ENCODE peak calls at places on chromosomes 5 and 9, in four cellular contexts. Y is gastrocnemius medialis, L is left ventricle myocardium inferior, D is Panc1. M is an unnamed sample. For H3K4me1, the result is how much of the 10 kb centered on the place peaks cover.

GRCh38 chr5:140344683-140345423 is 1.6 kb downstream of the HBEGF start:
- DNase-seq in D (no peak), Y (peak), L (no peak), M (no peak)

GRCh38 chr5:5209101-5209500 is 69.0 kb downstream of the ADAMTS16 start:
- DNase-seq in L (no peak), D (no peak), Y (peak), M (no peak)

GRCh38 chr5:159178978-159179377 is 30.4 kb downstream of the RNF145 start:
- DNase-seq in Y (no peak), L (no peak), D (peak), M (peak)

GRCh38 chr9:15513335-15513734 is 2.6 kb upstream of the PSIP1 start:
- DNase-seq in D (no peak), Y (no peak), L (no peak), M (no peak)

GRCh38 chr5:60526336-60526875 is 173.6 kb downstream of the DEPDC1B start:
- DNase-seq in L (no peak), Y (no peak), D (no peak), M (no peak)

GRCh38 chr9:86633904-86634303 is 279.7 kb upstream of the TUT7 start:
- DNase-seq in L (no peak), Y (no peak), D (no peak), M (no peak)

GRCh38 chr5:56059854-56060253 is 65.1 kb upstream of the IL6ST start:
- DNase-seq in D (no peak), L (no peak), Y (no peak), M (no peak)

GRCh38 chr9:120713257-120714087 is 798 bp downstream of the MEGF9 start:
- DNase-seq in Y (no peak), D (no peak), L (peak), M (peak)

GRCh38 chr5:107778651-107779050 is 107.9 kb upstream of the EFNA5 start:
- DNase-seq in Y (no peak), D (no peak), L (no peak), M (no peak)

GRCh38 chr5:31626156-31626555 is 12.8 kb upstream of the PDZD2 start:
- DNase-seq in D (no peak), Y (no peak), L (peak), M (no peak)

GRCh38 chr9:37030591-37030939 is 3.5 kb downstream of the PAX5 start:
- DNase-seq in Y (no peak), L (no peak), D (no peak), M (no peak)

GRCh38 chr9:37029304-37029775 is 4.7 kb downstream of the PAX5 start:
- DNase-seq in Y (no peak), D (no peak), L (no peak), M (no peak)

GRCh38 chr9:37028425-37029031 is 5.5 kb downstream of the PAX5 start:
- DNase-seq in D (no peak), L (no peak), Y (no peak), M (no peak)

GRCh38 chr9:37031081-37031480 is 3.0 kb downstream of the PAX5 start:
- DNase-seq in Y (no peak), D (no peak), L (no peak), M (no peak)

DNA sequence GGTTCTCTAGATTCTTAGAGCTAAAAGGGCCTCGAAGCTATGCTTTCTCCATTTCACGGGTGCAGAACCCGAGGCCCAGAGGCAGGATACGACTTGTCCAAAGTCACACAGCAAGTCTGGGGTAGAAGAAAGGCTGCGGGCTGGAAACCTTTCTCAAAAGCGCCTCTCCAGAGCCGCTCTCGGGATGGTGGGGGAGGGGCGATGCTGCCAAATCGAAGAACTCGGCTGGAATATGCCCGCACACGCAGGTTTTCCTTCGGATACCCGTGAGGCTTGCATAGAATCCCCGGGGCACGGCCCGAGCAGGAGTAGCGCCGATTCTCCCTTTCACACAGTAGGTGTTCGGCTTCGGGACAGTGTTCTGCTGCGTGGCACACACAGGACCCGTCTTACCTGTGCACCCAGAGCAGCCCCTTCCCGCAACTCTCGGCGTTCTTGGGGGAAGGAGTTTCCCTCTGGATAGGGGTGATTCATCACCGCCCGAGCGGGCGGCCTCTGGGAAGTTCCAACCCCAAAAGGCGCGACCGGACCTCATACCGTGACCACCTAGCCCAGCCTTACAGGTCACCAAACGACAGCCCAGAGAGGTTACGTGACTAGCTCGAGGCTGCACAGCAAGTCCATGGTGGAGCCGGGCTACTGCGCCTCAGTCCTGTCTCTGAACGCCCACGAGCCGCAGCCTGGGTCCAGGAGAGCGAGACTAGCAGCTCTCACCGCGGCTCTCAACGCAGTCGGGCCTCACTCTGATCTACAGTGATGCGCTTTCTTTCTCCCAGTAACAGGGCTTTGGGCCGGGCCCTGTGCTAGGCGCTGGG is 4.1 kb downstream of the PAX5 start:
- DNase-seq in L (no peak), D (no peak), Y (no peak), M (no peak)
- H3K4me1 ChIP-seq in L (half or more), D (under half), Y (under half), M (under half)

GRCh38 chr9:70413427-70413797 is 1.0 kb downstream of the KLF9 start:
- DNase-seq in D (no peak), L (peak), Y (no peak), M (no peak)

GRCh38 chr9:70413798-70414775 is at the start of gene KLF9:
- DNase-seq in L (peak), Y (peak), D (peak), M (peak)

GRCh38 chr9:70411930-70412677 is 2.4 kb downstream of the KLF9 start:
- DNase-seq in L (peak), D (no peak), Y (peak), M (peak)

GRCh38 chr9:70411141-70411929 is 3.1 kb downstream of the KLF9 start:
- DNase-seq in L (peak), Y (peak), D (no peak), M (peak)

DNA sequence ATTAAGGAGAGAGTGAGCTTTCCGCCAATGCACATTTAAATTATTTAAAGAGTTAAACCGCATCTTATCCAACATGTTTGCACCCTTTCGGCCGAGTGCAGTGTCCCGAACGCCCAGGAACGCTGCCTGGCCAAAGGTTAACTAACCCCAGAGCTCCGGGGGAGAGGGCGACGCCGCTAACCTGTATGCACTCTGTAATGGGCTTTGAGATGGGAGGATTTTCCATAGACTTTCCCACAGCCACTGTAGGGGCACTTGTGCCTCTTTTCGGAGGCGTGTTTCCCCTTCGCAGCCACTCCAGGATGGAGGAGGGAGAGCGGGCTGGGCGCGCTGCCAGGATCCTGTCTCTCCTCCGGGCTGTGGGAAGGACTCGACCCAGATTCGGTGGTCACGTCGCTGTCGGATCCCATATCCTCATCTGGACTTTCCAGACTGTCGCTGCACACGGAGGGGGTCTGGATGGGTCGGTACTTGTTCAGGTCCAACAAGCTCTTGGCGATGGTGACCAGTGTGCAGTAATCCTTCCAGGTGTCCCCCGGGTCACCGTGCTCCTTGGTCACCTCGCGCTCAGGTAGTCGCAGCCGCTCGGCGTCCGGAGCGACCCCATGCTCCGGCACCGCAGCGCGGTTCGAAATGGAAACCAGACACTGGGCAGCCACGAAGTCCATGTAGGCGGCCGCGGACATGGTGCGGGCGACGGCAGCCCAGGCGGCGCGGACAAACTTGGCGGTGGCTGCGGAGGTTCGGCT is 1.6 kb downstream of the KLF9 start:
- DNase-seq in D (no peak), Y (peak), L (peak), M (peak)
- H3K4me1 ChIP-seq in D (under half), Y (half or more), L (half or more), M (under half)

GRCh38 chr9:89666364-89666763 is 61.6 kb downstream of the GADD45G start:
- DNase-seq in Y (no peak), L (no peak), D (no peak), M (no peak)
- H3K4me1 ChIP-seq in Y (under half), L (under half), D (under half), M (under half)

GRCh38 chr5:137152616-137153015 is 346.5 kb downstream of the SPOCK1 start:
- DNase-seq in L (no peak), Y (no peak), D (no peak), M (no peak)

GRCh38 chr5:137155621-137156020 is 343.5 kb downstream of the SPOCK1 start:
- DNase-seq in L (no peak), Y (no peak), D (no peak), M (no peak)

GRCh38 chr5:137158691-137159090 is 340.4 kb downstream of the SPOCK1 start:
- DNase-seq in D (no peak), L (no peak), Y (no peak), M (no peak)

GRCh38 chr5:137156175-137156574 is 343.0 kb downstream of the SPOCK1 start:
- DNase-seq in L (no peak), D (no peak), Y (no peak), M (no peak)
- H3K4me1 ChIP-seq in L (under half), D (under half), Y (under half), M (under half)

GRCh38 chr9:26770821-26771220 is 121.8 kb downstream of the CAAP1 start:
- DNase-seq in Y (no peak), D (no peak), L (no peak), M (no peak)

GRCh38 chr9:26768196-26768595 is 124.4 kb downstream of the CAAP1 start:
- DNase-seq in Y (no peak), L (no peak), D (no peak), M (no peak)

GRCh38 chr9:26775405-26775804 is 117.2 kb downstream of the CAAP1 start:
- DNase-seq in Y (no peak), L (no peak), D (no peak), M (no peak)

GRCh38 chr9:26773054-26773453 is 119.5 kb downstream of the CAAP1 start:
- DNase-seq in D (no peak), Y (no peak), L (no peak), M (no peak)
- H3K4me1 ChIP-seq in D (under half), Y (under half), L (under half), M (under half)

DNA sequence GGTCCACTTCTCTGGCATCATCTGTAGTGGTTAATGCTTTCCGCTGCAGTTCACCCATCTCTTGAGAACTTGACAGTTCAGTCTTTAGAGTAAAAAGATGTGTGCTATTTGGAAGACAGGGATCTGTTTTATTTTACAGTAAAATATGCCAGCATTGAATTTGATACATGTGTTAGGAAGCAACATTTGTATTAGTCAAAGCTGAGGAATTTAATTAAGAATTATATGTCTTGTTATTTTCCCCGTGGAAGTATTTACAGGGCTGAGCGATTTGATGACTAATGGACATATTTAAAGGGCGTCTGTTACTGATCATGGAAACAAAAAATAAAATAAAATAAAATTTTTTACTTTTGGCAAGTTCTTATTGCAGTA is 101.3 kb downstream of the PAM start:
- DNase-seq in Y (no peak), L (no peak), D (no peak), M (no peak)
- H3K4me1 ChIP-seq in Y (under half), L (under half), D (under half), M (under half)

GRCh38 chr5:124706729-124707361 is 39.6 kb downstream of the ZNF608 start:
- DNase-seq in L (peak), Y (no peak), D (no peak), M (peak)

GRCh38 chr5:124704594-124705284 is 41.7 kb downstream of the ZNF608 start:
- DNase-seq in D (no peak), L (no peak), Y (no peak), M (no peak)

GRCh38 chr5:124707516-124707915 is 38.9 kb downstream of the ZNF608 start:
- DNase-seq in L (no peak), D (no peak), Y (no peak), M (no peak)

GRCh38 chr5:124705577-124705976 is 40.9 kb downstream of the ZNF608 start:
- DNase-seq in L (no peak), D (no peak), Y (no peak), M (no peak)

DNA sequence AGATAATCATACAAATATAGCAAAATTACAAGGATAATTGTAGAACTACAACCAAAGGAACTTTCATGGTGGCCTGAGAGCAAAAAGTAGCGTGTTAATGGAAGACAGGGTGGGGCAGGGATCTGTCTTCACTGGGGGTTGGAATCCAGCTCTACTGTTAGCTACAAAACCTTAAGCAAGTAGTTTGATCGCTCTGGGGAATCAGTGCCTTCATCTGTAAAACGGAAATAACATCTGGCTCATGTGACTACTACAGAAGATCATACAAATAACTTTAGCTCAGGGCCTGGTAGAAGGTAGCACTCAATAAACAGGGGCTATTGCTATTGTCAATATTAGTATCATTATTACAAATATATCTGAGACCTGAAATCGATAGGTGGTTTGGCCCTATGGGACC is 40.4 kb downstream of the ZNF608 start:
- DNase-seq in D (no peak), L (no peak), Y (no peak), M (no peak)
- H3K4me1 ChIP-seq in D (half or more), L (half or more), Y (half or more), M (under half)

GRCh38 chr5:150541397-150541675 is 33.4 kb downstream of the NDST1 start:
- DNase-seq in L (no peak), D (no peak), Y (no peak), M (no peak)

GRCh38 chr5:150541895-150542294 is 34.0 kb downstream of the NDST1 start:
- DNase-seq in D (no peak), Y (no peak), L (no peak), M (no peak)

GRCh38 chr5:150540042-150540441 is 32.1 kb downstream of the NDST1 start:
- DNase-seq in L (no peak), D (no peak), Y (no peak), M (no peak)

GRCh38 chr5:150539206-150539605 is 31.3 kb downstream of the NDST1 start:
- DNase-seq in Y (no peak), L (no peak), D (no peak), M (peak)

GRCh38 chr5:150540615-150541396 is 32.9 kb downstream of the NDST1 start:
- DNase-seq in D (no peak), Y (no peak), L (no peak), M (peak)
- H3K4me1 ChIP-seq in D (under half), Y (under half), L (half or more), M (under half)

DNA sequence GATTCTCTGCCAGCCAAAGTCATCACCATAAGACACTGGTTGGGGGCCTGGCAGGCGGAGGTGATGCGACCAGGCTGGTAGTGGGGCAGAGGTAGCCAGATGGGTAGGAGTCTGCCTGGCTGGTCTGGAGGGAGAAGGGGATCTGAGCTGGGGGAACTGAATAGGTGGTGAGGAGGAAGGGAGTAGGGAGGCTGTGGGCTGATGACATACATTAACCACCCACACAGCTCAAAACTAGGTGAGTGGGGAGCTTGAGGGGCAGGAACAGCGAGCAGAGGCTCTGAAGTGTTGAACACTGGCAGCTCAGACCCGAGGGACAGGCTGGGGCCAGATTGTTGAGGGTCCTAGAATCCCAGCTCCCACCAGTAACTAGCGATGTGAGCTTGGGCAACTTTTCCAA is 80.9 kb downstream of the DAB2IP start:
- DNase-seq in D (no peak), Y (no peak), L (no peak), M (no peak)
- H3K4me1 ChIP-seq in D (under half), Y (half or more), L (half or more), M (under half)

M was measured in ovary.